ENCODE peak calls at places on chromosomes 12 and 14, in four cellular contexts. O, J, E and N are unnamed samples.

GRCh38 chr12:109120557-109120956 is 4.2 kb downstream of the ACACB start:
- DNase-seq in O (no peak), E (no peak), J (no peak), N (no peak)

GRCh38 chr14:64074961-64075619 is 219.1 kb downstream of the ESR2 start:
- DNase-seq in J (no peak), E (no peak), O (no peak), N (no peak)

GRCh38 chr12:81998761-81999378 is 239.7 kb upstream of the PPFIA2 start:
- DNase-seq in E (no peak), J (no peak), O (no peak), N (no peak)

GRCh38 chr14:64971890-64972785 is at the start of gene RAB15:
- DNase-seq in J (peak; percentile 91), E (peak; percentile 26), O (no peak), N (no peak)

GRCh38 chr12:21675641-21676040 is 18.0 kb upstream of the LDHB start:
- DNase-seq in E (no peak), J (no peak), O (no peak), N (no peak)

GRCh38 chr12:25825494-25825893 is 133.0 kb upstream of the RASSF8 start:
- DNase-seq in E (no peak), J (no peak), O (no peak), N (no peak)

GRCh38 chr14:44895716-44896115 is 66.0 kb downstream of the KLHL28 start:
- DNase-seq in J (no peak), O (peak; percentile 50), E (no peak), N (no peak)

GRCh38 chr14:20415723-20416622 is 2.7 kb upstream of the TEP1 start:
- DNase-seq in J (peak; percentile 62), O (no peak), E (no peak), N (no peak)

GRCh38 chr12:88577537-88577936 is 2.7 kb downstream of the KITLG start:
- DNase-seq in O (no peak), J (no peak), E (no peak), N (no peak)

GRCh38 chr12:15322164-15323054 is at the start of gene PTPRO:
- DNase-seq in O (no peak), J (peak; percentile 72), E (no peak), N (no peak)

GRCh38 chr14:67562025-67562775 is 29.1 kb downstream of the PLEKHH1 start:
- DNase-seq in O (no peak), E (no peak), J (no peak), N (no peak)

GRCh38 chr12:31524791-31525495 is 66.0 kb downstream of the DENND5B start:
- DNase-seq in E (no peak), O (no peak), J (no peak), N (peak; percentile 66)

GRCh38 chr14:102215071-102215470 is 75.4 kb downstream of the WDR20 start:
- DNase-seq in O (peak; percentile 56), J (peak; percentile 13), E (no peak), N (no peak)

GRCh38 chr14:57247283-57247682 is 21.4 kb downstream of the EXOC5 start:
- DNase-seq in O (no peak), J (no peak), E (no peak), N (no peak)

GRCh38 chr12:42056130-42056529 is 88.5 kb downstream of the GXYLT1 start:
- DNase-seq in E (no peak), O (no peak), J (no peak), N (peak; percentile 48)

GRCh38 chr12:98417303-98417702 is 98.1 kb upstream of the TMPO start:
- DNase-seq in E (no peak), O (no peak), J (no peak), N (no peak)

GRCh38 chr12:120051535-120051934 is 62.5 kb downstream of the BICDL1 start:
- DNase-seq in E (no peak), J (no peak), O (no peak), N (no peak)

GRCh38 chr12:127083028-127083949 is 1183.7 kb upstream of the TMEM132C start:
- DNase-seq in O (peak; percentile 55), J (peak; percentile 27), E (no peak), N (peak; percentile 62)

GRCh38 chr12:31989987-31990386 is 30.8 kb downstream of the RESF1 start:
- DNase-seq in O (no peak), J (no peak), E (no peak), N (no peak)

GRCh38 chr12:112977641-112978040 is 678 bp upstream of the OAS2 start:
- DNase-seq in J (no peak), O (no peak), E (no peak), N (no peak)

GRCh38 chr12:102964872-102965271 is 7.4 kb downstream of the ASCL1 start:
- DNase-seq in O (no peak), E (no peak), J (peak; percentile 73), N (no peak)

GRCh38 chr12:111733340-111733739 is 33.4 kb upstream of the ALDH2 start:
- DNase-seq in O (no peak), E (no peak), J (no peak), N (no peak)

GRCh38 chr12:124480469-124481256 is 86.7 kb downstream of the NCOR2 start:
- DNase-seq in E (peak; percentile 23), O (no peak), J (peak; percentile 71), N (peak; percentile 83)

GRCh38 chr12:52630104-52630500 is 11.7 kb upstream of the KRT73 start:
- DNase-seq in E (no peak), O (no peak), J (no peak), N (no peak)

GRCh38 chr12:91577586-91578539 is 395.2 kb upstream of the DCN start:
- DNase-seq in O (no peak), J (peak; percentile 7), E (no peak), N (no peak)

GRCh38 chr12:91575631-91576030 is 393.0 kb upstream of the DCN start:
- DNase-seq in J (no peak), E (no peak), O (no peak), N (no peak)

GRCh38 chr12:91574391-91574790 is 391.8 kb upstream of the DCN start:
- DNase-seq in O (no peak), E (no peak), J (no peak), N (no peak)

GRCh38 chr12:91576432-91576831 is 393.8 kb upstream of the DCN start:
- DNase-seq in E (no peak), J (no peak), O (no peak), N (no peak)

GRCh38 chr12:91574975-91575374 is 392.4 kb upstream of the DCN start:
- DNase-seq in O (no peak), J (no peak), E (no peak), N (no peak)
- H3K4me3 ChIP-seq in O (no peak overlapping the region), J (no peak overlapping the region), E (no peak overlapping the region), N (no peak overlapping the region)

GRCh38 chr12:44403185-44403584 is 472.9 kb downstream of the NELL2 start:
- DNase-seq in J (no peak), E (no peak), O (no peak), N (no peak)
- H3K4me3 ChIP-seq in J (no peak overlapping the region), E (no peak overlapping the region), O (no peak overlapping the region), N (no peak overlapping the region)

GRCh38 chr12:46752396-46752795 is 73.4 kb downstream of the SLC38A4 start:
- DNase-seq in E (no peak), O (no peak), J (no peak), N (no peak)
- H3K4me3 ChIP-seq in E (no peak overlapping the region), O (no peak overlapping the region), J (no peak overlapping the region), N (no peak overlapping the region)

GRCh38 chr14:104934380-104934733 is 9.7 kb downstream of the PLD4 start:
- DNase-seq in J (peak; percentile 46), O (no peak), E (no peak), N (no peak)
- H3K4me3 ChIP-seq in J (peak overlapping the region; percentile 22), O (no peak overlapping the region), E (no peak overlapping the region), N (no peak overlapping the region)

GRCh38 chr12:87155616-87156015 is 873.6 kb downstream of the C12orf50 start:
- DNase-seq in O (peak; percentile 17), E (no peak), J (no peak), N (no peak)

GRCh38 chr12:87152084-87152483 is 877.1 kb downstream of the C12orf50 start:
- DNase-seq in J (no peak), E (no peak), O (no peak), N (no peak)

GRCh38 chr12:87152841-87153528 is 876.2 kb downstream of the C12orf50 start:
- DNase-seq in J (no peak), E (no peak), O (no peak), N (no peak)

DNA sequence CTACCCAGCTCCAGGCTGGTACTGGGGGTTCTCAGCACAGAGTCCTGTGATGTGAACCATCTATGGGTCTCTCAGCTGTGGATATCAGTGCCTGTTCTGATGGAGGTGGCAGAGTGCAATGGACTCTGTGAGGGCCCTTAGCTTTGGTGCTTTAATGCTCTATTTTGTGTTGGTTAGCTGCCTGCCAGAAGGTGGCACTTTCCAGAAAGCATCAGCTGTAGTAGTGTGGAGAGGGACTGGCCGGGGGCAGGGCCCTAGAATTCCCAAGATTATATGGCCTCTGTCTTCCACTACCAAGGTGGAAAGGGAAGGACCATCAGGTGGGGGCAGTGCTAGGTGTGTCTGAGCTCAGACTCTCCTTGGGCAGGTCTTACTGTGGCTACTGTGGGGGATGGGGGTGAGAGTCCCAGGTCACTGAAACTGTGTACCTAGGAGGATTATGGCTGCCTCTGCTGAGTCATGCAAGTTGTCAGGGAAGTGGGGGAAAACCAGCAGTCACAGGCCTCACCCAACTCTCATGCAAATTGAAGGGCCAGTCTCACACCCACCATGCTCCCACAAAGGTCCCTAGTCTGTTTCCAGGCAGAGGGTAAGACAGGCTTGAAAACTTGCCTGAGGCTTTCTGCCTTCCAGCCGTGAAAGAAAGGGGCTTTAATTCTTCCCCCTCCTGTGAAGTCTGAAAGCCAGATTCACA is 878.1 kb downstream of the C12orf50 start:
- DNase-seq in E (no peak), O (no peak), J (no peak), N (no peak)
- H3K4me3 ChIP-seq in E (no peak overlapping the region), O (no peak overlapping the region), J (no peak overlapping the region), N (no peak overlapping the region)

DNA sequence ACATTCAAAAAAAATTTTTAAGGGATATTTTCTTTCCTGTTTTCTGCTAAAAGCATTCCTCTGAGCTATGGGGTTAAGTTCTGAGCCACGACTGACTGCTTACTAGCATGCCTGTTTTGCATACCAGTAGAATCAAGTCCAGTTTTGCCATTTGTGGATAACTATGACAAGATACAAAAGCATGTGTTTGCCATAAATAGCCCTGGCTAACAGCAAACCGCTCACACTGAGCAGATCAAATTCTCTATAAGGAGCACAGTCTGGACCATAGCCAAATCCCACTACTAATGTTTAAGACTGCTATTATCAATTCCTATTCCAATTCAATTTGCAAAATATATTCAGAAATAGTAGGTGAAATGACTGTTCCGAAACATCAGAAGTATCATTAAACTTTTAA is 3.2 kb downstream of the CFL2 start:
- DNase-seq in J (no peak), E (no peak), O (peak; percentile 76), N (peak; percentile 60)
- H3K4me3 ChIP-seq in J (no peak overlapping the region), E (no peak overlapping the region), O (no peak overlapping the region), N (no peak overlapping the region)

GRCh38 chr12:48180857-48181495 is 2.5 kb upstream of the CCDC184 start:
- DNase-seq in E (no peak), J (no peak), O (no peak), N (no peak)

GRCh38 chr12:48177985-48178384 is 5.5 kb upstream of the CCDC184 start:
- DNase-seq in J (no peak), E (no peak), O (no peak), N (no peak)

GRCh38 chr12:48180424-48180823 is 3.0 kb upstream of the CCDC184 start:
- DNase-seq in E (no peak), O (no peak), J (no peak), N (no peak)

GRCh38 chr12:48176417-48176751 is 7.1 kb upstream of the CCDC184 start:
- DNase-seq in J (no peak), O (no peak), E (no peak), N (no peak)

GRCh38 chr12:48175613-48176416 is 7.6 kb upstream of the CCDC184 start:
- DNase-seq in E (no peak), J (peak; percentile 35), O (no peak), N (no peak)
- H3K4me3 ChIP-seq in E (no peak overlapping the region), J (no peak overlapping the region), O (no peak overlapping the region), N (no peak overlapping the region)